ENCODE peak calls at places on chromosomes 12 and 14, in seven cellular contexts. G is NCI-H1436; Y is left ventricle myocardium inferior; X is BJ; M is stimulated activated CD4-positive, alpha-beta T cell treated with anti-CD3 and anti-CD28 coated beads, Interleukin-4, amount 100 ng/mL, for 4 hours; R is A549; L is globus pallidus. D is an unnamed sample.

GRCh38 chr14:75803768-75804167 is 142.7 kb downstream of the TTLL5 start:
- DNase-seq in X (no peak), L (no peak), G (no peak), M (no peak), R (no peak), Y (no peak), D (no peak)

GRCh38 chr14:96554315-96554910 is 52.2 kb downstream of the PAPOLA start:
- DNase-seq in R (no peak), Y (no peak), G (no peak), X (no peak), M (no peak), L (no peak), D (no peak)

GRCh38 chr14:40368314-40368713 is 936.1 kb upstream of the FBXO33 start:
- DNase-seq in X (no peak), L (no peak), G (no peak), Y (no peak), R (no peak), M (no peak), D (no peak)

GRCh38 chr14:89146291-89146690 is 270.7 kb downstream of the FOXN3 start:
- DNase-seq in X (no peak), G (no peak), Y (no peak), R (no peak), M (no peak), L (no peak), D (no peak)

GRCh38 chr12:103881261-103881660 is 40.2 kb upstream of the NT5DC3 start:
- DNase-seq in R (no peak), M (no peak), X (no peak), G (no peak), L (no peak), Y (no peak), D (no peak)

GRCh38 chr12:93954160-93955112 is 193.9 kb upstream of the PLXNC1 start:
- DNase-seq in G (no peak), X (no peak), L (no peak), M (no peak), R (peak; percentile 88), Y (peak; percentile 36), D (no peak)

GRCh38 chr12:27237790-27238771 is 6.0 kb upstream of the STK38L start:
- DNase-seq in G (no peak), X (no peak), M (no peak), Y (no peak), R (no peak), L (peak; percentile 41), D (no peak)

GRCh38 chr14:94322648-94323570 is at the start of gene SERPINA6:
- DNase-seq in M (no peak), R (no peak), G (no peak), Y (no peak), X (no peak), L (no peak), D (no peak)

GRCh38 chr14:50225067-50225973 is 6.1 kb downstream of the SOS2 start:
- DNase-seq in Y (no peak), R (no peak), M (no peak), X (peak; percentile 39), G (no peak), L (no peak), D (peak; percentile 42)

GRCh38 chr12:132872975-132873421 is 14.4 kb downstream of the CHFR start:
- DNase-seq in Y (no peak), M (no peak), L (no peak), R (no peak), X (no peak), G (no peak), D (no peak)

GRCh38 chr14:86237733-86238132 is 707.8 kb downstream of the FLRT2 start:
- DNase-seq in X (no peak), Y (no peak), L (no peak), M (no peak), G (no peak), R (no peak), D (no peak)

GRCh38 chr12:4797096-4797495 is 76.9 kb downstream of the GALNT8 start:
- DNase-seq in Y (no peak), L (no peak), M (no peak), X (no peak), G (no peak), R (no peak), D (no peak)

GRCh38 chr12:76037130-76038105 is 5.8 kb upstream of the PHLDA1 start:
- DNase-seq in M (peak; percentile 25), Y (no peak), X (no peak), L (peak; percentile 72), R (peak; percentile 88), G (peak; percentile 67), D (peak; percentile 88)

GRCh38 chr12:114193474-114193873 is 212.5 kb downstream of the TBX5 start:
- DNase-seq in Y (no peak), L (no peak), M (no peak), X (no peak), G (no peak), R (no peak), D (no peak)

GRCh38 chr12:111993290-111994150 is 19.4 kb downstream of the TMEM116 start:
- DNase-seq in M (no peak), G (no peak), Y (no peak), L (no peak), R (no peak), X (no peak), D (no peak)

GRCh38 chr14:73500360-73500759 is 9.6 kb downstream of the RIOX1 start:
- DNase-seq in Y (no peak), M (no peak), L (no peak), X (no peak), G (no peak), R (peak; percentile 12), D (no peak)

GRCh38 chr12:113049976-113050742 is 6.4 kb upstream of the DTX1 start:
- DNase-seq in X (no peak), L (no peak), Y (no peak), G (no peak), R (peak; percentile 73), M (no peak), D (no peak)

GRCh38 chr14:71620401-71620800 is 311.8 kb upstream of the RGS6 start:
- DNase-seq in X (no peak), L (no peak), Y (no peak), G (no peak), M (no peak), R (no peak), D (no peak)

GRCh38 chr12:28899951-28900350 is 249.1 kb upstream of the FAR2 start:
- DNase-seq in L (no peak), G (no peak), X (peak; percentile 95), M (no peak), Y (no peak), R (no peak), D (no peak)

GRCh38 chr14:103998027-103998426 is 55.7 kb upstream of the RD3L start:
- DNase-seq in L (no peak), X (no peak), M (no peak), R (no peak), G (no peak), Y (no peak), D (no peak)

GRCh38 chr12:69284131-69284530 is 44.8 kb downstream of the CPSF6 start:
- DNase-seq in M (no peak), G (peak; percentile 11), R (peak; percentile 79), X (no peak), Y (peak; percentile 81), L (peak; percentile 62), D (peak; percentile 73)

GRCh38 chr14:68668028-68668427 is 124.8 kb downstream of the ZFP36L1 start:
- DNase-seq in L (no peak), G (no peak), X (no peak), R (no peak), Y (no peak), M (no peak), D (no peak)

GRCh38 chr12:6507102-6507998 is 13.4 kb downstream of the NCAPD2 start:
- DNase-seq in L (no peak), R (no peak), M (no peak), Y (no peak), X (no peak), G (no peak), D (no peak)

GRCh38 chr12:47082963-47083621 is 3.3 kb upstream of the AMIGO2 start:
- DNase-seq in R (peak; percentile 95), X (peak; percentile 91), L (no peak), Y (no peak), G (no peak), M (no peak), D (peak; percentile 55)

GRCh38 chr12:85036241-85036707 is at the start of the genes LRRIQ1 and TSPAN19:
- DNase-seq in M (no peak), R (peak; percentile 92), L (peak; percentile 80), G (peak; percentile 92), X (no peak), Y (peak; percentile 20), D (peak; percentile 90)

GRCh38 chr12:120856980-120857379 is 47.2 kb downstream of the SPPL3 start:
- DNase-seq in G (no peak), L (no peak), Y (no peak), R (no peak), X (no peak), M (no peak), D (peak; percentile 26)

GRCh38 chr14:94471045-94471444 is 5.0 kb downstream of the SERPINA9 start:
- DNase-seq in L (no peak), G (no peak), X (no peak), Y (no peak), R (no peak), M (no peak), D (no peak)

GRCh38 chr12:75560167-75560566 is 48.8 kb upstream of the KRR1 start:
- DNase-seq in R (peak; percentile 57), M (no peak), L (peak; percentile 75), X (no peak), G (peak; percentile 8), Y (no peak), D (peak; percentile 35)